ENCODE peak calls at places on chromosomes 2 and 18, in eight cellular contexts. V, M, U, T, E, K, W and N are unnamed samples.

GRCh38 chr2:96872591-96873349 is 2.9 kb upstream of the SEMA4C start:
- DNase-seq in V (no peak), U (peak; percentile 81), M (no peak), E (no peak), W (no peak), T (no peak), K (no peak), N (peak; percentile 56)

GRCh38 chr2:239227111-239227581 is 173.7 kb downstream of the HDAC4 start:
- DNase-seq in M (no peak), T (no peak), U (no peak), K (no peak), E (peak; percentile 46), W (no peak), V (no peak), N (no peak)

GRCh38 chr2:145682536-145683157 is 1162.7 kb upstream of the ZEB2 start:
- DNase-seq in T (no peak), W (no peak), E (no peak), V (no peak), K (no peak), M (no peak), U (peak; percentile 46), N (no peak)

GRCh38 chr2:24870891-24871705 is 48.9 kb downstream of the ADCY3 start:
- DNase-seq in E (no peak), K (no peak), T (no peak), W (no peak), M (no peak), U (peak; percentile 77), V (no peak), N (no peak)

GRCh38 chr2:6772366-6772710 is 93.4 kb downstream of the CMPK2 start:
- DNase-seq in K (peak; percentile 76), M (no peak), T (peak; percentile 50), E (no peak), V (no peak), U (no peak), W (no peak), N (no peak)

GRCh38 chr2:66693007-66693965 is 258.4 kb downstream of the MEIS1 start:
- DNase-seq in E (no peak), T (no peak), U (no peak), W (no peak), K (no peak), M (no peak), V (no peak), N (no peak)

GRCh38 chr18:36314754-36315153 is 17.2 kb downstream of the FHOD3 start:
- DNase-seq in T (no peak), K (no peak), V (no peak), W (peak; percentile 74), E (no peak), M (no peak), U (no peak), N (peak; percentile 95)

GRCh38 chr2:150097891-150098595 is 389.4 kb downstream of the RND3 start:
- DNase-seq in E (no peak), T (peak; percentile 24), K (no peak), W (peak; percentile 42), U (no peak), V (no peak), M (no peak), N (peak; percentile 60)

GRCh38 chr2:136375017-136375901 is 257.3 kb upstream of the CXCR4 start:
- DNase-seq in K (no peak), M (no peak), W (no peak), E (no peak), U (no peak), T (no peak), V (no peak), N (no peak)

GRCh38 chr2:129771606-129772598 is 207.6 kb upstream of the RAB6C start:
- DNase-seq in W (no peak), T (no peak), U (no peak), M (peak; percentile 12), K (no peak), V (no peak), E (no peak), N (no peak)

GRCh38 chr2:233831011-233831721 is 23.2 kb downstream of the HJURP start:
- DNase-seq in K (peak; percentile 90), V (no peak), U (peak; percentile 17), T (no peak), M (no peak), W (no peak), E (no peak), N (no peak)

GRCh38 chr2:171874517-171874916 is 19.5 kb downstream of the SLC25A12 start:
- DNase-seq in W (no peak), M (no peak), K (no peak), E (no peak), T (no peak), U (no peak), V (no peak), N (no peak)

GRCh38 chr2:11342561-11343343 is 1.7 kb downstream of the ROCK2 start:
- DNase-seq in W (peak; percentile 84), U (peak; percentile 89), E (no peak), T (peak; percentile 70), K (no peak), M (no peak), V (no peak), N (peak; percentile 81)

GRCh38 chr2:237213325-237214040 is 127.8 kb downstream of the COPS8 start:
- DNase-seq in U (peak; percentile 35), W (peak; percentile 93), K (peak; percentile 26), E (peak; percentile 83), V (no peak), M (no peak), T (peak; percentile 66), N (peak; percentile 92)

GRCh38 chr2:177211602-177212105 is 940 bp upstream of the HNRNPA3 start:
- DNase-seq in M (no peak), T (no peak), U (peak; percentile 30), E (no peak), V (no peak), W (no peak), K (no peak), N (no peak)

GRCh38 chr2:177212895-177213856 is 582 bp downstream of the HNRNPA3 start:
- DNase-seq in E (peak; percentile 90), U (peak; percentile 97), T (peak; percentile 96), V (peak; percentile 95), W (peak; percentile 94), M (peak; percentile 89), K (peak; percentile 92), N (peak; percentile 90)

GRCh38 chr2:177217247-177217843 is 4.8 kb downstream of the HNRNPA3 start:
- DNase-seq in M (no peak), U (no peak), V (no peak), E (no peak), T (no peak), W (no peak), K (no peak), N (no peak)

GRCh38 chr2:177211148-177211547 is 1.4 kb upstream of the HNRNPA3 start:
- DNase-seq in W (no peak), U (peak; percentile 35), T (no peak), E (no peak), K (no peak), V (no peak), M (no peak), N (no peak)

DNA sequence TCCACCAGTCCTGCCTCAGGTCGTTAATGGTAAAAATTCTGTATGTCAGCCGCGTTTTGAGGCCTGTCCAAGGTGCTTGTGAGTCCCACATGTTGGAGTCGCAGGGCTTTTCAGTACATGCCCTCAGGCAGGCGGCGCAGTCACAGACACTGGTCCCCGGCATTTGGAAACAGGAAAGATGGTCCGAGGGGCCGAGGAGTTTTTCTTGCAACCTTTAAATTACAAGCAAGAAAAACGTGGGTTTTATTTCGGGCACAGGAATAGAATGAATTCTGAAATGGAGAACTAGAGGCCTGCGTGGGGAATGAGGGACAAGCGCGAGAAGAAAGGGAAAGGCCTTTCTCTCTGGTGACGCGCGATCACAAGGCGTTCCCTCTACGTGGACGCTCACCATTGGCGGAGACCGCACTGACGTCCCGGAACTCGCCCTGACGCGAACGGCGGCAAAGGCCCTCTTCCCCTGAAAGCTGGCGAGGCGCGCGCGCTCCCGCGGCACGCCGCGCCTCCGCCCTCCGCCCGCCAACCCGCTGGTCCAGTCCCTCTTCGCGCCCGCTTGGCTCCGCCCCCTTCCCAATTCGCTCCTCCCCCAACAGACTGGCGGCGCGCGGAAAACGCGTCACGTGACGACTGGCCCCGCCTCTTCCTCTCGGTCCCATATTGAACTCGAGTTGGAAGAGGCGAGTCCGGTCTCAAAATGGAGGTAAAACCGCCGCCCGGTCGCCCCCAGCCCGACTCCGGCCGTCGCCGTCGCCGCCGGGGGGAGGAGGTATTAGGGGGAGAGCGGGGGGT is at the start of gene HNRNPA3:
- DNase-seq in W (peak; percentile 99), U (peak; percentile 99), V (peak; percentile 99), T (peak; percentile 99), K (peak; percentile 96), M (peak; percentile 99), E (peak; percentile 100), N (peak; percentile 100)
- TF ChIP-seq CTCF in W (peak; percentile 28), U (no peak), V (peak; percentile 35), T (peak; percentile 13), K (peak; percentile 4), M (peak; percentile 32), E (peak; percentile 32), N (no peak)

DNA sequence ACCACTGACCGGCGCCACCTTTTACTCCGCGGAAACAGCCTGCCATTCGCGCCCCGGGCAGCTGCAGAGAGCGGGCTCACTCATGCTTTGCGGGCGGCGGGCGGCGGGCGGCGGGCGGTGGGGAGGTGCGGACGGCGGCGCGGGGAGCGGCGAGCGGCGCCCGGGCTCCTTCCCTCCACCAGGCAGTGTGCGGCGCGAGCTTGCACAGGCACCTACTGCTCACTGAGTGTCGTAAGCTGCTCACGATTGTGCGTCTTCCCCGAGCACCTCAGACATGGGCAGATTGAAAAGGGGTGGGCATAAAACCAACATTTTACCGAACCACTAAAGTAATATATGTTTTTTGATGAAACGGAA is at the start of gene LRRTM1:
- DNase-seq in W (no peak), E (no peak), M (no peak), K (peak; percentile 53), U (peak; percentile 43), V (peak; percentile 8), T (peak; percentile 57), N (peak; percentile 6)
- H3K4me3 ChIP-seq in W (peak within 1 kb of the TSS; percentile 18), E (no peak within 1 kb of the TSS), M (peak within 1 kb of the TSS; percentile 63), K (peak within 1 kb of the TSS; percentile 73), U (no peak within 1 kb of the TSS), V (peak within 1 kb of the TSS; percentile 39), T (peak within 1 kb of the TSS; percentile 79), N (peak within 1 kb of the TSS; percentile 7)

GRCh38 chr2:155266109-155266508 is 567.6 kb downstream of the KCNJ3 start:
- DNase-seq in E (no peak), T (no peak), V (no peak), U (peak; percentile 8), W (no peak), M (no peak), K (no peak), N (no peak)
- TF ChIP-seq CTCF in E (no peak), T (no peak), V (no peak), U (no peak), W (no peak), M (no peak), K (no peak), N (no peak)

GRCh38 chr2:207505180-207505579 is 24.6 kb upstream of the CREB1 start:
- DNase-seq in V (no peak), T (no peak), U (no peak), M (no peak), W (no peak), E (no peak), K (no peak), N (peak; percentile 68)

GRCh38 chr2:207506426-207506825 is 23.3 kb upstream of the CREB1 start:
- DNase-seq in U (no peak), W (no peak), M (no peak), V (no peak), K (no peak), T (no peak), E (no peak), N (no peak)

GRCh38 chr2:207503234-207503633 is 26.5 kb upstream of the CREB1 start:
- DNase-seq in V (peak; percentile 59), M (no peak), K (peak; percentile 33), E (no peak), W (no peak), T (no peak), U (peak; percentile 87), N (peak; percentile 92)

GRCh38 chr2:207504513-207505171 is 25.1 kb upstream of the CREB1 start:
- DNase-seq in W (peak; percentile 68), T (no peak), M (no peak), V (peak; percentile 32), U (no peak), K (no peak), E (peak; percentile 15), N (peak; percentile 59)

GRCh38 chr2:207505728-207506127 is 24.0 kb upstream of the CREB1 start:
- DNase-seq in K (no peak), M (no peak), T (no peak), U (peak; percentile 76), V (no peak), E (no peak), W (peak; percentile 63), N (peak; percentile 82)
- H3K4me3 ChIP-seq in K (no peak overlapping the region), M (no peak overlapping the region), T (no peak overlapping the region), U (no peak overlapping the region), V (no peak overlapping the region), E (no peak overlapping the region), W (no peak overlapping the region), N (no peak overlapping the region)